ENCODE peak calls at places on chromosomes 6 and 20, in six cellular contexts. C is mammary epithelial cell, S is MM.1S, K is lower lobe of right lung, J is H1, L is cardiac muscle cell. F is an unnamed sample.

GRCh38 chr20:32067234-32067821 is 15.3 kb downstream of the HCK start:
- DNase-seq in C (peak), S (no peak), L (no peak), K (no peak), J (no peak), F (no peak)

GRCh38 chr6:117840541-117840983 is 66.5 kb upstream of the SLC35F1 start:
- DNase-seq in S (peak), C (peak), K (no peak), J (no peak), L (peak), F (no peak)

GRCh38 chr20:34037767-34038166 is 44.1 kb downstream of the RALY start:
- DNase-seq in C (no peak), K (no peak), L (no peak), S (no peak), J (no peak), F (no peak)

GRCh38 chr6:37417393-37417792 is 15.6 kb upstream of the CMTR1 start:
- DNase-seq in L (no peak), J (no peak), S (no peak), K (no peak), C (no peak), F (no peak)

GRCh38 chr6:77740380-77740779 is 87.5 kb downstream of the MEI4 start:
- DNase-seq in J (no peak), C (peak), S (peak), L (no peak), K (no peak), F (no peak)

GRCh38 chr6:164791498-164791897 is 517.9 kb downstream of the C6orf118 start:
- DNase-seq in S (no peak), J (no peak), C (no peak), K (no peak), L (no peak), F (no peak)

GRCh38 chr6:116888732-116889360 is 11.8 kb downstream of the RFX6 start:
- DNase-seq in S (no peak), C (no peak), L (no peak), K (no peak), J (no peak), F (no peak)

GRCh38 chr6:106927531-106928398 is 46.8 kb downstream of the CD24 start:
- DNase-seq in C (peak), S (peak), J (peak), K (no peak), L (peak), F (peak)

GRCh38 chr6:110475255-110475654 is 1.2 kb downstream of the SLC22A16 start:
- DNase-seq in K (peak), C (no peak), S (no peak), L (no peak), J (no peak), F (no peak)

GRCh38 chr6:42200035-42200434 is 5.3 kb upstream of the GUCA1B start:
- DNase-seq in C (peak), L (no peak), J (no peak), K (no peak), S (no peak), F (no peak)

GRCh38 chr6:56370127-56370540 is 122.8 kb upstream of the COL21A1 start:
- DNase-seq in S (no peak), C (peak), L (peak), K (peak), J (no peak), F (peak)

GRCh38 chr6:17984822-17985660 is 2.4 kb downstream of the KIF13A start:
- DNase-seq in S (no peak), K (no peak), C (peak), L (peak), J (no peak), F (no peak)

GRCh38 chr6:147852772-147853171 is 344.3 kb downstream of the SAMD5 start:
- DNase-seq in C (no peak), K (no peak), L (no peak), J (no peak), S (no peak), F (no peak)

GRCh38 chr20:23515250-23515939 is 24.5 kb downstream of the CST8 start:
- DNase-seq in C (no peak), L (no peak), K (no peak), S (no peak), J (no peak), F (no peak)

GRCh38 chr20:49964964-49965780 is 17.6 kb upstream of the SNAI1 start:
- DNase-seq in L (peak), J (no peak), C (no peak), S (peak), K (no peak), F (no peak)

GRCh38 chr6:26215200-26216014 is 128.2 kb downstream of the HFE start:
- DNase-seq in S (peak), J (no peak), L (peak), C (peak), K (no peak), F (no peak)

GRCh38 chr6:142984386-142984785 is 39.4 kb upstream of the HIVEP2 start:
- DNase-seq in J (no peak), K (no peak), S (no peak), L (no peak), C (no peak), F (no peak)

GRCh38 chr20:57005146-57005933 is 261.1 kb downstream of the BMP7 start:
- DNase-seq in S (no peak), C (no peak), J (no peak), L (no peak), K (no peak), F (no peak)

GRCh38 chr6:89563866-89564265 is 74.7 kb downstream of the LYRM2 start:
- DNase-seq in K (no peak), S (no peak), L (no peak), C (no peak), J (no peak), F (no peak)

GRCh38 chr20:46501337-46501942 is 11.9 kb downstream of the ZNF334 start:
- DNase-seq in C (no peak), S (no peak), K (no peak), J (no peak), L (no peak), F (no peak)

GRCh38 chr6:126824226-126824625 is 294.2 kb upstream of the RSPO3 start:
- DNase-seq in K (no peak), C (no peak), L (no peak), S (no peak), J (no peak), F (no peak)

GRCh38 chr6:53796791-53797190 is 2.0 kb downstream of the LRRC1 start:
- DNase-seq in L (no peak), S (no peak), J (no peak), K (no peak), C (peak), F (no peak)
- H3K27ac ChIP-seq in L (no peak), S (no peak), J (no peak), K (peak), C (peak), F (no peak)

DNA sequence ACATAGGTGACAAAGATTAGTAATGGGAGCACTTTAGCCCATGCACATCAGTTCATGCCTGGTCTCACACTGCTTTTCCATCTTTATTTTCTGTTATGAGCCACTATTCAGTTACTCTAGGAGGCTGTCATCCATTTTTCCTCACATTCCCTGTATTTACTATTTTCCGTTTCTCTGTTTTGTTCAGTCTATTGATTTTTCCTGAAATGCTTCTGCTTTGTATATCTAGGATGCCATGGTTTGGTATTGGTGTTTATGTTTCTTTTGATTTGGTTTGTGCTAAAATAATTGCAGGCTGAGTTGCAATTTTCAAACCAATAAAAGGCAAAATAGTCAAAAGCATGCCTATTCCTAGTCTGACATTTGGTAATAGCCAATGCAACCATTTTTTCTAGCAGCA is 28.9 kb upstream of the ZNF292 start:
- DNase-seq in C (no peak), K (no peak), J (no peak), S (no peak), L (no peak), F (no peak)
- H3K27ac ChIP-seq in C (no peak), K (no peak), J (no peak), S (no peak), L (no peak), F (no peak)

GRCh38 chr20:2752631-2753455 is 47.6 kb downstream of the CPXM1 start:
- DNase-seq in L (peak), J (peak), C (no peak), K (peak), S (peak), F (no peak)

GRCh38 chr20:2751868-2752630 is 48.4 kb downstream of the CPXM1 start:
- DNase-seq in C (no peak), J (no peak), K (peak), L (peak), S (peak), F (no peak)

GRCh38 chr20:2750343-2751251 is 49.8 kb downstream of the CPXM1 start:
- DNase-seq in K (peak), J (no peak), L (no peak), S (no peak), C (peak), F (no peak)

GRCh38 chr20:2749951-2750342 is 50.5 kb downstream of the CPXM1 start:
- DNase-seq in L (no peak), K (no peak), S (no peak), C (no peak), J (no peak), F (no peak)

DNA sequence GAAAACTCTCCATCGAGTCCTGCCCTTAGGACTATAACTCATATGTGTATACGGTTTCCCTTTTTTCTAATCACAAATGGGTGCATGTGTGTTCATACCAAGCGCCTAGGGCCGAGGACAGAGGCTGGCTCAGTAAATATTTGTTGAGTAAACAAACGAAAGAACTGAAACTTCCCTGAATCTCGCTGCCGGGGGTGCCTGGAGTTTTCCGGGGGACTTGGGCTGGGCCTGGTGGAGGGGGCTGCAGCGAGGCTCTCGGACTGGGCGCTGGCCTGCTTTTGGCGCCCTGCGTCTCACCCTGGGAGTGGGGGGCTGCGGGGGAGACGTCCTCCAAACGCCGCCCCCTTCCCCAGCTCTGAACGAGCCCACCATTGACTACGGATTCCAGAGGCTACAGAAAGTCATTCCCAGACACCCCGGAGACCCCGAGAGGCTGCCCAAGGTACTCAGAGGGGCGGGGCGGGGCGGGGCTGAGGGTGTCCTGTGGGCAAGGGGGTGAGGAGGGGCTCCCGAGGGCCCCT is 49.0 kb downstream of the CPXM1 start:
- DNase-seq in S (no peak), K (no peak), L (no peak), J (no peak), C (no peak), F (no peak)
- H3K27ac ChIP-seq in S (no peak), K (peak), L (no peak), J (no peak), C (no peak), F (no peak)

GRCh38 chr6:40056865-40057264 is 122.6 kb upstream of the MOCS1 start:
- DNase-seq in J (no peak), L (no peak), S (no peak), C (no peak), K (no peak), F (no peak)
- H3K27ac ChIP-seq in J (no peak), L (no peak), S (no peak), C (no peak), K (no peak), F (no peak)

DNA sequence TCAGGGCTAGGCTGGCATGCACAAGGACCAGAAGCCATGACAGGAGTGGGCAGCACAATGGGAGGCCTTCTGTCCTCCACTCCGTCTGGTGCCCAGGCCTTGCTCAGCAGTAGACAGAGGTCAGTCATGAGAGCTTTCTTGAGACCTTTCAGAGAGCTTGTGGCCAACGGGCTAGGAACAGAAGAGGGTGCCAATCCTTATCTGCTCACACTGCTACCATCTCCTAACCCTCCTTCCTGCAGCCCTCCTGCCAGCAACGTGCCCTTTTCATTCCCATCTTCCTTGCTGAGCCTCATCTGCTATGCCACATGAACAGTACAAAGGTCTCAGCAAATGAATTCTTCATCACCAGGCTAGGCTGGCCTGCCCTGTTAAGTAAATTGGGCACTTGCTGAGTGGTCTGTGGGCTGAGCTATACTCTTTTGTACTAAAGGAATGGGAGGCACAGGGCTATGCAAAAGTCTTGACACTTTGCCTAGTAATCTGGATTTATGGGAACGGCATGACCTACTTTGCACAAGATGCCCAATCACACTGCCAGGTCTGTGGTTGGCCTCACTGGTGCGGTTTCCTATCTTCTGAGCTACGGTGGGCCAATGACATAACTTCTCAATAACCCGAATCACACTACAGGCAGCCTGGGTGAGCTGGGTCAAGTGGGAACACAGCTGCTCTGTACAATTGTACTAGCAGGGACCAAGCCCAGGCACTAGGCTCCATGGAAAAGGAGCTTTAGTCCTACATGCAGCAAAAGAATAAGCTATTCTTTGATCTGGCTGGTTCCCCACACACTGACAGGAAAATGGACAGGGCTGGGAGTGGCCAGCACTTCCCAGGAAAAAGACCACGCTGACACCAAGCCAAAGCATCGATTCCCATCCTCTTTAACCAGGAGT is 47.8 kb downstream of the ELOVL5 start:
- DNase-seq in L (peak), K (peak), S (no peak), C (peak), J (no peak), F (no peak)
- H3K27ac ChIP-seq in L (peak), K (peak), S (no peak), C (peak), J (no peak), F (no peak)

GRCh38 chr20:59586613-59587012 is 17.7 kb upstream of the PHACTR3 start:
- DNase-seq in L (no peak), S (no peak), C (no peak), K (no peak), J (no peak), F (no peak)
- H3K27ac ChIP-seq in L (no peak), S (no peak), C (no peak), K (no peak), J (no peak), F (no peak)

GRCh38 chr6:34661379-34661778 is 35.2 kb downstream of the ILRUN start:
- DNase-seq in C (no peak), S (no peak), K (no peak), L (no peak), J (no peak), F (no peak)
- H3K27ac ChIP-seq in C (no peak), S (no peak), K (no peak), L (peak), J (no peak), F (no peak)

GRCh38 chr20:59123677-59124060 is 40.0 kb upstream of the ZNF831 start:
- DNase-seq in S (no peak), J (no peak), C (no peak), K (no peak), L (no peak), F (no peak)

GRCh38 chr20:59121714-59122376 is 41.8 kb upstream of the ZNF831 start:
- DNase-seq in C (no peak), L (no peak), S (no peak), K (no peak), J (no peak), F (peak)

GRCh38 chr20:59124326-59125029 is 39.1 kb upstream of the ZNF831 start:
- DNase-seq in J (no peak), L (no peak), K (no peak), S (no peak), C (no peak), F (no peak)

GRCh38 chr20:59122377-59122932 is 41.2 kb upstream of the ZNF831 start:
- DNase-seq in K (no peak), J (no peak), L (no peak), C (no peak), S (no peak), F (no peak)

GRCh38 chr20:59123011-59123676 is 40.5 kb upstream of the ZNF831 start:
- DNase-seq in L (no peak), C (no peak), S (no peak), K (no peak), J (no peak), F (no peak)
- H3K27ac ChIP-seq in L (no peak), C (no peak), S (no peak), K (no peak), J (no peak), F (no peak)

DNA sequence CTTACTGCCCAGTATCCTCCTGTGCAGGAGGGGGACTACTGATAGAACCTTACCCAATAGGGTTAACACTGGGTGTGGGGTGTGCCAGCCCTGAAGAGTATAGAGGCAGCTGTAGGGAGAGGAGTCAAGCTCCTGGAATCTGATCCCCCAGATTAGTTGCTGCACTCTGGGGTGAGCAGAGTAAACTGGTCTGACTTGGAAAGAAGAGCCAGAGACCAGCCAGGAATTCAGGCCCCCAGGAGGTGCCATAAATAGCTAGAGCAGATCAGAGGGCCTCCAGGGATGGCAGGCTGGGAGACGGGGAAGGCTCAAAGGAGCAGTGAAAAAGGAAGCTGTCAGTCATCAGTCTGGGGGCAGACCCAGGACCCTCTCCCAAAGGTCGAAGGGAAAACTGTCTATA is 3.5 kb upstream of the APOBEC2 start:
- DNase-seq in J (no peak), L (peak), C (no peak), S (no peak), K (no peak), F (no peak)
- H3K27ac ChIP-seq in J (no peak), L (peak), C (no peak), S (no peak), K (no peak), F (no peak)

DNA sequence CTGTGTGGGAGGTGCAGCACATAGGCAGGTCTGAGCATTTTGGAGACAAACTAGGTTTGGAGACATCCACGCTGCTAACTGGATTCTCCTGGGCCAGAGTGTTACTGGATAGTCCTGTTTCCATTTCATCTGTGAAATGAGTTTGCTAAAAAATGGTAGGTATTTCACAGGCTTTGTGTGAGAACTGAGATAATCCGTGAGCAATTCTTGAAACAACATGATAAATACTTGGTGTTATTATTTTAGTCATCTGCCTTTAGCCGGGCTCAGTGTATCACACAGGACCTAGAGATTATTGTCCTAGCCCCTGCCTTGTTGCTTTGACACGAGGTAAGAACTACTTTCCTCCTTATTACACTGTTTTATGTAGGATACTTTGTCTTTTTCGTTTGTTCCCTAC is 63.0 kb downstream of the PRR18 start:
- DNase-seq in S (no peak), L (no peak), J (no peak), K (no peak), C (no peak), F (no peak)
- H3K27ac ChIP-seq in S (no peak), L (no peak), J (no peak), K (no peak), C (no peak), F (no peak)